ENCODE peak calls at places on chromosomes 4 and X, in nine cellular contexts. K, X, P, N, B, O, T, W and G are unnamed samples.

GRCh38 chrX:130109429-130110378 is 593 bp downstream of the ELF4 start:
- DNase-seq in T (peak), W (no peak), K (no peak), P (no peak), X (no peak), B (peak), N (no peak), O (peak), G (peak)

GRCh38 chrX:13938053-13938765 is 91.5 kb downstream of the GEMIN8 start:
- DNase-seq in N (peak), T (peak), P (peak), O (peak), W (peak), X (peak), B (no peak), K (no peak), G (peak)

GRCh38 chr4:56937262-56937661 is 29.6 kb downstream of the REST start:
- DNase-seq in X (no peak), P (peak), O (peak), W (no peak), K (no peak), N (no peak), T (no peak), B (no peak), G (no peak)

GRCh38 chr4:153464068-153464467 is 2.1 kb upstream of the TMEM131L start:
- DNase-seq in W (no peak), X (no peak), N (no peak), B (no peak), K (no peak), P (no peak), T (no peak), O (peak), G (no peak)

GRCh38 chr4:148007303-148007702 is 275.4 kb downstream of the ARHGAP10 start:
- DNase-seq in K (no peak), N (peak), B (no peak), O (peak), P (peak), T (no peak), X (no peak), W (no peak), G (no peak)

GRCh38 chr4:13289391-13289790 is 194.7 kb downstream of the RAB28 start:
- DNase-seq in K (no peak), O (peak), T (no peak), P (peak), B (no peak), N (no peak), W (no peak), X (no peak), G (no peak)

GRCh38 chrX:124018031-124018430 is 56.5 kb downstream of the STAG2 start:
- DNase-seq in O (peak), T (no peak), P (no peak), K (no peak), X (no peak), W (no peak), N (no peak), B (no peak), G (no peak)

GRCh38 chrX:64894454-64895038 is 81.7 kb downstream of the ZC4H2 start:
- DNase-seq in B (no peak), T (peak), O (peak), X (no peak), N (no peak), W (peak), K (peak), P (no peak), G (peak)

GRCh38 chrX:11435568-11435967 is 142.4 kb downstream of the AMELX start:
- DNase-seq in X (no peak), N (no peak), T (no peak), B (no peak), W (no peak), O (peak), P (peak), K (no peak), G (no peak)

GRCh38 chr4:177182156-177182555 is 127.5 kb upstream of the NEIL3 start:
- DNase-seq in W (no peak), T (no peak), N (no peak), K (no peak), X (no peak), O (peak), P (peak), B (no peak), G (no peak)

GRCh38 chr4:173333658-173334084 is 487 bp downstream of the HMGB2 start:
- DNase-seq in P (no peak), T (peak), O (no peak), K (no peak), B (peak), N (peak), W (peak), X (peak), G (peak)

GRCh38 chr4:169492436-169493163 is 119.8 kb downstream of the NEK1 start:
- DNase-seq in B (no peak), P (peak), W (peak), N (no peak), K (peak), X (no peak), O (peak), T (peak), G (peak)

GRCh38 chr4:80619070-80619674 is 283.6 kb downstream of the CFAP299 start:
- DNase-seq in B (no peak), O (no peak), K (no peak), T (peak), P (no peak), N (no peak), W (no peak), X (no peak), G (no peak)

GRCh38 chr4:98638661-98639060 is 19.8 kb downstream of the TSPAN5 start:
- DNase-seq in O (peak), T (no peak), X (no peak), W (no peak), P (no peak), N (no peak), B (no peak), K (no peak), G (no peak)

GRCh38 chrX:105038672-105039328 is 181.7 kb downstream of the TEX13A start:
- DNase-seq in K (no peak), O (no peak), T (no peak), X (no peak), N (no peak), W (no peak), B (no peak), P (no peak), G (no peak)

GRCh38 chrX:40327085-40327484 is 229.3 kb upstream of the BCOR start:
- DNase-seq in N (no peak), W (no peak), P (no peak), O (no peak), X (no peak), B (no peak), T (no peak), K (no peak), G (no peak)

GRCh38 chrX:101117701-101118100 is 19.7 kb downstream of the CENPI start:
- DNase-seq in N (no peak), X (no peak), P (peak), T (no peak), W (no peak), B (no peak), O (no peak), K (no peak), G (no peak)
- H3K4me3 ChIP-seq in N (no peak), X (no peak), P (no peak), T (no peak), W (no peak), B (no peak), O (no peak), K (no peak), G (no peak)

GRCh38 chrX:69285401-69285871 is 120.2 kb upstream of the PJA1 start:
- DNase-seq in W (no peak), T (peak), B (no peak), X (no peak), K (no peak), N (peak), P (no peak), O (no peak), G (no peak)

GRCh38 chrX:69284491-69284890 is 119.2 kb upstream of the PJA1 start:
- DNase-seq in W (no peak), K (no peak), O (no peak), X (no peak), T (no peak), P (no peak), N (no peak), B (no peak), G (no peak)

GRCh38 chrX:69287025-69287540 is 121.8 kb upstream of the PJA1 start:
- DNase-seq in O (no peak), T (no peak), P (no peak), W (peak), B (no peak), K (no peak), N (no peak), X (no peak), G (peak)

GRCh38 chrX:69285881-69286545 is 120.8 kb upstream of the PJA1 start:
- DNase-seq in O (peak), K (peak), N (peak), B (peak), P (peak), X (peak), W (peak), T (peak), G (peak)

GRCh38 chrX:69286546-69286906 is 121.3 kb upstream of the PJA1 start:
- DNase-seq in N (no peak), P (no peak), W (no peak), X (no peak), K (no peak), T (no peak), O (no peak), B (no peak), G (no peak)
- H3K4me3 ChIP-seq in N (no peak), P (no peak), W (no peak), X (no peak), K (no peak), T (no peak), O (no peak), B (no peak), G (no peak)

DNA sequence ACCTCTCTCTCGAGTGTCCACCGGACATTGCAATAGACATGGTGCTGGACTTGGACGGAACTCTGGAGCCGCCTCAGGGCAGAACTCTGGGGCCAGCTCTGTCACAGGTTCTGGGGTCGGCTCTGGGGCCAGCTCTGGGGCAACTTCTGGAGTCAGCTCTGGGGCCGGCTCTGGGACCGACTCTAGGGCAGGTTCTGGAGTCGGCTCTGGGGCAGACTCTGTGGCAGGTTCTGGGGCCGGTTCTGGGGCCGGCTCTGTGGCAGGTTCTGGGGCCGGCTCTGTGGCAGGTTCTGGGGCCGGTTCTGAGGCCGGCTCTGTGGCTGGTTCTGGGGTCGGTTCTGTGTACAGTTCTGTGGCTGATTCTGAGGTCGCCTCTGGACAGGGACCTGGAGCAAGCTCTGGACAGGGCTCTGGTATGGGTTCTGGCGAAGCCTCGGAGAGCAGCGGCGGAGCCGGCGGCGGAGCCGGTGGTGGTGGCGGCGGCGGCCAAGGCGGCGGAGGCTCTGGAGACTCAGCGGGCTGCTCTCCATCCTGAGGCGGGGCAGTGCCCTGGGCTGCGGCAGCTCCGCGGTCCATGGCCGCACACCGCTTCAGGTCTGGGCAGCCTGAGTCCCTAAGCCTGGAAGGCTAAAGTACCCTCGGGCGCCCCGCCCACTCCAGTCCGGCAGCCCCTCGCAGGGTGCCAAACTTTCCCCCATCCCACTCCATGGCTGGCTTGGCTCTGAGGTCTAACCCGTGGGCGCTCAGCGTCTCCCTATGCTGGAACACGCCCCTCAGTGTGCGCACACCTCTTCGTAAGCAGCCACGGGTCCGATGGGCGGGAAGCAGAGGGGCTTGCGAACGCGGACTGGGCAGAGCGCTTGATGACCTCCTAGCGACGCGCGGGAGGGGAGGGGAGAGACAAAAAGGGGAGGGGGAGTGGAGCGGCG is at the start of gene DGKK:
- DNase-seq in N (no peak), P (no peak), B (no peak), K (no peak), T (peak), O (no peak), W (peak), X (no peak), G (peak)
- H3K4me3 ChIP-seq in N (no peak), P (no peak), B (peak), K (no peak), T (peak), O (no peak), W (peak), X (no peak), G (no peak)

GRCh38 chr4:706834-707598 is 1.4 kb downstream of the PCGF3 start:
- DNase-seq in W (no peak), P (no peak), O (no peak), X (no peak), B (no peak), N (no peak), K (no peak), T (no peak), G (no peak)

GRCh38 chr4:705278-706082 is at the start of gene PCGF3:
- DNase-seq in P (peak), O (peak), X (peak), T (peak), K (peak), N (peak), W (peak), B (peak), G (peak)

GRCh38 chr4:704198-704891 is 1.3 kb upstream of the PCGF3 start:
- DNase-seq in N (no peak), K (no peak), B (no peak), P (no peak), T (no peak), W (no peak), O (no peak), X (no peak), G (no peak)

GRCh38 chr4:703336-704197 is 2.1 kb upstream of the PCGF3 start:
- DNase-seq in W (no peak), K (no peak), B (no peak), O (no peak), P (no peak), T (no peak), X (no peak), N (no peak), G (no peak)

DNA sequence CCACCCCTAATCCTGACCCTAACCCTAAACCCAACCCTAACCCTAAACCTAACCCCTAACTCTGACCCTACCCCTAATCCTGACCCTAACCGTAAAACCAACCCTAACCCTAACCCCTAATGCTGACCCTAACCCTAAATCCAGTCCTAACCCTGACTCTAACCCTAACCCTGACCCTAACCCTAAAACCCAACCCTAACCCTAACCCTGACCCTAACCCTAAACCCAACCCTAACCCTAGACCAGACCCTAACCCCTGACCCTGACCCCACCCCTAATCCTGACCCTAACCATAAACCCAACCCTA is 708 bp upstream of the PCGF3 start:
- DNase-seq in N (no peak), X (no peak), B (no peak), W (no peak), T (no peak), P (no peak), K (no peak), O (no peak), G (no peak)
- H3K4me3 ChIP-seq in N (peak), X (no peak), B (peak), W (no peak), T (peak), P (peak), K (peak), O (no peak), G (no peak)

GRCh38 chr4:2634014-2634413 is 97.6 kb downstream of the FAM193A start:
- DNase-seq in W (peak), B (no peak), P (no peak), X (no peak), N (no peak), K (no peak), T (no peak), O (no peak), G (no peak)

GRCh38 chr4:2630556-2631273 is 94.3 kb downstream of the FAM193A start:
- DNase-seq in K (no peak), X (no peak), T (no peak), P (no peak), B (peak), O (no peak), W (no peak), N (no peak), G (no peak)

GRCh38 chr4:2638730-2639129 is 102.3 kb downstream of the FAM193A start:
- DNase-seq in T (no peak), N (no peak), W (no peak), B (peak), K (no peak), P (no peak), X (no peak), O (no peak), G (peak)

GRCh38 chr4:2637956-2638552 is 101.6 kb downstream of the FAM193A start:
- DNase-seq in O (no peak), P (no peak), K (no peak), W (no peak), B (peak), T (no peak), X (no peak), N (no peak), G (peak)

DNA sequence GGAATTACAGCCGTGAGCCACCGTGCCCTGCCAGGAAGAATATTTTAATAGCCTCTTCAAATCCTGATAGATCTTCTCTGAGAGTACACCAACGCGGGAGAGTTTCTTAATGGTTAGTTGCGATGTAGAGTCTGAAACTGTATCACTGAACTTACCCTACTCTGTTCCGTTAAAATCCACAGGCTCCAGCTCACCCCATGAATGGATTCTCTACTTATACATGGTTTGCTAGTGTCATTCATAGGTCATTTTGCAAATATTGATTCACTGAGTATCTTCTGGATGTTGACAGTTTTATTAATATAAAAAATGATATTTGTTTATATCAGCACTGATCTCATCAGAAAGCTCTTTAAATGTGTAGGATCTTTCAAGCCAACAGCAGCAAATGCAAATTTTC is 99.9 kb downstream of the FAM193A start:
- DNase-seq in O (no peak), K (no peak), B (peak), W (no peak), T (no peak), N (no peak), P (no peak), X (no peak), G (no peak)
- H3K4me3 ChIP-seq in O (no peak), K (no peak), B (no peak), W (no peak), T (no peak), N (no peak), P (no peak), X (no peak), G (no peak)

DNA sequence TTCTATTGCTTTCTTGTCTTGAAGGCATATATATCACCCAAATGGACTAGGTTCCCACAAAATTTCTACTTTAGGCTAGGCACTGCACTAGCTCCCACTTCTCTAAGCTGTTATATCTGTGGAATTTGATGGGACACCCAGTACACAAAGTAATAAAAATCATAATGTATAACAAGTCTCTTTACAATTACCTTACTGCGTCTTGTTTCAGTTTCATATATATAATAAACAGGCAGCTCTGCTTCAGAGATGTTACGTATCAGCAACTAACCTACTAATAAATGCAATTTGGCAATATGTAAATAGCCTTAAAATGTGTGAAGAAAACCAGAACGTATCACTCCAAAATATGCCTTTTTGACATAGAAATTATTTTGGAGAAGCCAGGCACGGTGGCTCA is 42.0 kb upstream of the UGDH start:
- DNase-seq in W (no peak), X (no peak), T (no peak), P (no peak), K (no peak), N (no peak), B (no peak), O (no peak), G (no peak)
- H3K4me3 ChIP-seq in W (no peak), X (no peak), T (no peak), P (no peak), K (no peak), N (no peak), B (no peak), O (no peak), G (no peak)

GRCh38 chr4:75714681-75715080 is 9.7 kb upstream of the USO1 start:
- DNase-seq in P (no peak), X (no peak), N (no peak), B (no peak), K (no peak), T (no peak), W (no peak), O (no peak), G (no peak)

GRCh38 chr4:75722417-75722816 is 2.0 kb upstream of the USO1 start:
- DNase-seq in B (no peak), O (no peak), K (no peak), T (no peak), P (no peak), X (no peak), W (no peak), N (no peak), G (no peak)

GRCh38 chr4:75718529-75718928 is 5.8 kb upstream of the USO1 start:
- DNase-seq in O (no peak), P (no peak), T (no peak), X (no peak), N (no peak), W (no peak), K (no peak), B (no peak), G (no peak)

GRCh38 chr4:75715105-75715799 is 9.1 kb upstream of the USO1 start:
- DNase-seq in P (peak), K (no peak), N (no peak), O (peak), W (no peak), X (peak), B (no peak), T (no peak), G (no peak)

DNA sequence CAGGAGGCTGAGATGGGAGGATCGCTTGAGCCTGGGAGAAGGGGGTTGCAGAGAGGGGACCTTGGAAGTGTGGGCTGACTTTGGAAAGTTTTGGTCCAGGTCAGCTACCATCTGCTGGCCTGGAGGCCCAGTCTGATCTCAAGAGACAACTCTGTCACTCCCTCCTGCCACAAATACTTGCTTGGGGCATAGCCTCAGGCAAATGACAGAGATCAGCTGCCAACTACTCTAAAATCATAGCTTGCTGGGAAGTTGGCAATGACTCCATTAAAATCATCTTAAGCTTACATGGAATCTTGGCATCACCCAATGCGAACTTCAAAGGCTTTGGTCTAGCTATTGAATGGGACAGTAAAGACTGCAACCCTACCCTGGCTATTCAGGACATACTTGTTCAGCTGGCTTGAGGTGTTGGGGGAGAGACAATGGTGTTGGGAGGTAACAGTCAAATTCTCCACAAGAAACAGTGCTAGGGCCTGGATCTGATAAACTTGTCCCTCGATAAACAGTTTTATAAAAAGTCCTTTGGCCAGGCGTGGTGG is 7.0 kb upstream of the USO1 start:
- DNase-seq in K (no peak), N (no peak), T (no peak), P (no peak), B (no peak), O (no peak), X (no peak), W (no peak), G (no peak)
- H3K4me3 ChIP-seq in K (no peak), N (no peak), T (no peak), P (no peak), B (no peak), O (no peak), X (no peak), W (no peak), G (no peak)